ENCODE peak calls at places on chromosomes 1 and 21, in four cellular contexts. F, U, A and Y are unnamed samples.

GRCh38 chr21:44433791-44434567 is 21.3 kb upstream of the LRRC3 start:
- DNase-seq in F (no peak), U (no peak), A (peak), Y (no peak)

GRCh38 chr1:76031496-76031895 is 43.0 kb upstream of the ST6GALNAC3 start:
- DNase-seq in F (no peak), U (no peak), A (no peak), Y (no peak)

GRCh38 chr1:9715536-9716226 is 64.2 kb downstream of the PIK3CD start:
- DNase-seq in F (no peak), U (no peak), A (no peak), Y (no peak)

GRCh38 chr1:15751739-15752138 is 6.9 kb upstream of the FBLIM1 start:
- DNase-seq in F (no peak), U (no peak), A (no peak), Y (no peak)

GRCh38 chr1:222644649-222645005 is 26.7 kb downstream of the MIA3 start:
- DNase-seq in F (no peak), U (no peak), A (no peak), Y (no peak)

GRCh38 chr1:24015226-24016210 is 35.4 kb upstream of the SRSF10 start:
- DNase-seq in F (no peak), U (no peak), A (no peak), Y (no peak)

GRCh38 chr1:172699111-172699510 is 40.2 kb downstream of the FASLG start:
- DNase-seq in F (no peak), U (no peak), A (no peak), Y (no peak)

GRCh38 chr21:39430457-39430856 is 15.1 kb downstream of the LCA5L start:
- DNase-seq in F (no peak), U (no peak), A (no peak), Y (no peak)

GRCh38 chr1:114156538-114157274 is 3.0 kb upstream of the SYT6 start:
- DNase-seq in F (no peak), U (no peak), A (no peak), Y (no peak)

GRCh38 chr1:17581389-17582123 is 42.1 kb downstream of the ARHGEF10L start:
- DNase-seq in F (no peak), U (no peak), A (no peak), Y (no peak)

GRCh38 chr1:235503333-235504121 is 725 bp downstream of the B3GALNT2 start:
- DNase-seq in F (peak), U (peak), A (no peak), Y (no peak)

GRCh38 chr1:198929961-198930599 is 291.2 kb downstream of the PTPRC start:
- DNase-seq in F (no peak), U (no peak), A (no peak), Y (no peak)

GRCh38 chr1:8643542-8644536 is 173.6 kb downstream of the RERE start:
- DNase-seq in F (no peak), U (no peak), A (no peak), Y (peak)

GRCh38 chr21:38389891-38390290 is 108.4 kb downstream of the ERG start:
- DNase-seq in F (no peak), U (no peak), A (no peak), Y (no peak)

GRCh38 chr1:156480015-156480368 is 20.6 kb downstream of the MEF2D start:
- DNase-seq in F (no peak), U (no peak), A (no peak), Y (no peak)
- TF ChIP-seq CTCF in F (no peak), U (no peak), A (no peak), Y (no peak)

GRCh38 chr1:225882008-225882698 is at the start of gene TMEM63A:
- DNase-seq in F (peak), U (peak), A (peak), Y (peak)
- TF ChIP-seq CTCF in F (peak), U (peak), A (no peak), Y (no peak)

GRCh38 chr1:101465941-101466340 is 229.1 kb downstream of the S1PR1 start:
- DNase-seq in F (no peak), U (no peak), A (no peak), Y (no peak)
- TF ChIP-seq CTCF in F (no peak), U (no peak), A (no peak), Y (no peak)

GRCh38 chr1:2251363-2251762 is 23.2 kb downstream of the SKI start:
- DNase-seq in F (no peak), U (peak), A (no peak), Y (no peak)
- TF ChIP-seq CTCF in F (no peak), U (no peak), A (no peak), Y (no peak)

GRCh38 chr21:31145271-31145801 is 107.1 kb upstream of the KRTAP19-8 start:
- DNase-seq in F (no peak), U (no peak), A (no peak), Y (no peak)

GRCh38 chr21:31140025-31140424 is 101.7 kb upstream of the KRTAP19-8 start:
- DNase-seq in F (no peak), U (no peak), A (no peak), Y (no peak)

GRCh38 chr21:31143021-31143420 is 104.7 kb upstream of the KRTAP19-8 start:
- DNase-seq in F (no peak), U (no peak), A (no peak), Y (no peak)

GRCh38 chr21:31141389-31142021 is 103.2 kb upstream of the KRTAP19-8 start:
- DNase-seq in F (no peak), U (no peak), A (no peak), Y (no peak)

GRCh38 chr21:31142600-31142999 is 104.3 kb upstream of the KRTAP19-8 start:
- DNase-seq in F (no peak), U (no peak), A (no peak), Y (no peak)
- TF ChIP-seq CTCF in F (no peak), U (no peak), A (no peak), Y (no peak)

GRCh38 chr1:50418600-50419109 is 4.6 kb downstream of the DMRTA2 start:
- DNase-seq in F (no peak), U (no peak), A (no peak), Y (no peak)

GRCh38 chr1:50417946-50418599 is 5.2 kb downstream of the DMRTA2 start:
- DNase-seq in F (no peak), U (no peak), A (no peak), Y (no peak)

GRCh38 chr1:50420283-50420682 is 3.0 kb downstream of the DMRTA2 start:
- DNase-seq in F (no peak), U (no peak), A (no peak), Y (no peak)

GRCh38 chr1:50419907-50420248 is 3.4 kb downstream of the DMRTA2 start:
- DNase-seq in F (no peak), U (no peak), A (no peak), Y (no peak)

DNA sequence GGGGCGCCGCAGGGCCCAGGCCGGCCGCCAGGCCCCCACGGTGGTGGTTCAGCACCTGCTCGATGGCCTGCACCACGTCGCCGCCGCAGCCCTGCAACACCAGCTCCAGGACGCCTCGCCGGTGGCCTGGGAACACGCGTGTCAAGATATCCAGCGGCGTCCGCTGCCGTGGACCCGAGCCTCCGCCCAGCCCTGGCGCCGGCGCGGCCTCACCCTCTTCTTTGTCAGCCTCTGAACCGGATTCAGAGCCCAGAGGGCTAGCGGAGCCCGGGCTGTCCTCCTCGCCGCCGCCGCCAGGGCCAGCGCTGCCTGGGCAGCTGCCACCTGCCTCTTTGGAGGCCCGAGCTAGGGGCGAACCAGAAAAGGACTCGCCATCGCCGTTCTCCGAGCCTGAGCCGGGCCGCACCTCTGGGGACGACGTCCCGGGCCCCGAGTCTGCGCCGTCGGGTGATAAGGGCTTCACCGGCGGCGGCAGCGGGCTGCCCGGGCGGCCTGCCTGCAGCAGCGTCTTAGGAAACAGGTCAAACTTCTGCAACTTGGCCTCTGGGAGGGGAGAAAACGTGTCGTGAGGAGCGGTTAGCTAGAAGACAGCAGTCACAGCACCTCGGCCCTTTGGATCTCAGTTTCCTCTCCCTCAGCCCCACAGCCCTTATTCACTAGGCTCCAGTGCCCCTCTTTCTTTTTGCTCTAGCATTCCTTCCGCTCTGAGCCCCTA is 3.9 kb downstream of the DMRTA2 start:
- DNase-seq in F (no peak), U (no peak), A (no peak), Y (no peak)
- TF ChIP-seq CTCF in F (peak), U (no peak), A (no peak), Y (no peak)

GRCh38 chr1:29197590-29197924 is 15.9 kb upstream of the SRSF4 start:
- DNase-seq in F (peak), U (no peak), A (no peak), Y (no peak)
- TF ChIP-seq CTCF in F (no peak), U (peak), A (no peak), Y (no peak)

DNA sequence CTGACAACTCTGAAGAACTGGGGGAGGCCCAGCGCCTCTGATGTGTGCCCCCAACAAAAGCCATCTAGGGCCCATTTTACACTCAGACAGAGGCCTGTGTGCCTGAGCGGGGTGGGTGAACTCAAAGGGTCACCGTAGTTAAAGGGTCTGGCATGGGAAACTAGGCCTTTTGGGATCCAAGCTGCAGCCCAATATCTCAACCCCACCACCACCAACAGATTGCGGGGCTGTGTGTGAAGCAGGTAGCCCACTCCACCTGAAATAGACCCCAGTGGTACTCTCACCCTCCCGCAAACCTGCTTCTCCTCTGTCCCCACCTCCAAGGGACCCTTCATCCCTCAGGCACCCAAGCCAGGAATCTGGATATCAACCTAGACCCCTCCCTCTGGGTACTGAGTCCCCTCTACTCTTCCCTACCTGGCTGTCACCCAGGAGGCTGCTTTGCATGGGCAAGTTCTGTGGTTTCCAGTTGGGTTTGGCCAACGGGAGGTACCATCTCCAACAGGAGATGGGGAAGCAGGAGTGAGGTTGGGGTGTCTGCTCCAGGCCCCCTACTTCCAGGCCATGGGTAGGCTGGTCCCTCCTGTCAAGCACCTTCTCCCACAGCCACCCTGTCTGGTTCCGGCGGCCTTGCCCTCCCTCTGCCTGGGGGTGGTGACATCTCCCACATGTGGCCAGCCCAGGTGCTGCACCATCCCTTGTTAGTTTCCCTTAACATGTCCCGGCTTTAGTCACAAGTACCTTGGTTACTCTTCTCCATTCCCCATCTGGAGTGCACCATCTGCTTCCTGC is 35.2 kb upstream of the LRP8 start:
- DNase-seq in F (peak), U (no peak), A (peak), Y (peak)
- TF ChIP-seq CTCF in F (no peak), U (no peak), A (no peak), Y (no peak)

DNA sequence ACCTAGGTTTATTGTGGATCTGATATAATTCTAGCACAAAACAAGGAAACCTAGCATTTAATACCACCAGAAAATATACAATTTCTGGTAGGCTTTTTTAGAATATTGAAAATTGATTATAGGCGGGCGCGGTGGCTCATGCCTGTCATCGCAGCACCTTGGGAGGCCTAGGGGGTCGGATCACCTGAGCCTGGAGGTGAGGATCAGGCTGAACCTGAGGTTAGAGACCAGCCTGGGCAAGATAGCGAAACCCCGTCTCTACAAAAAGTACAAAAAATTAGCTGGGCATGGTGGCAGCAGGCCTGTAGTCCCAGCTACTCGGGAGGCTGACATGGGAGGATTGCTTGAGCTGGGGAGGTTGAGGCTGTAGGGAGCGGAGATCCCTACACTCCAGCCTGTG is 948 bp upstream of the COP1 start:
- DNase-seq in F (no peak), U (no peak), A (no peak), Y (no peak)
- TF ChIP-seq CTCF in F (no peak), U (no peak), A (no peak), Y (no peak)